ENCODE peak calls at places on chromosomes 6 and 20, in eight cellular contexts. K is non-pigmented ciliary epithelial cell, M is anterior cingulate cortex, P is Right ventricle myocardium superior, V is NCI-H1105, L is DMS153, O is DND-41, F is mesendoderm. X is an unnamed sample.

GRCh38 chr6:103784117-103784516 is 1075.6 kb downstream of the HACE1 start:
- DNase-seq in K (no peak), M (no peak), P (no peak), V (no peak), L (no peak), O (no peak), F (peak; percentile 75), X (no peak)

GRCh38 chr6:160005861-160006540 is 37.1 kb downstream of the IGF2R start:
- DNase-seq in K (no peak), M (no peak), P (peak; percentile 73), V (no peak), L (no peak), O (no peak), F (no peak), X (no peak)

GRCh38 chr6:40347571-40348011 is 239.6 kb downstream of the LRFN2 start:
- DNase-seq in K (no peak), M (no peak), P (no peak), V (no peak), L (no peak), O (peak; percentile 5), F (peak; percentile 53), X (no peak)

GRCh38 chr6:14132244-14133220 is 15.0 kb downstream of the CD83 start:
- DNase-seq in K (no peak), M (no peak), P (no peak), V (no peak), L (no peak), O (no peak), F (no peak), X (no peak)

GRCh38 chr20:8139899-8140298 is 7.8 kb downstream of the PLCB1 start:
- DNase-seq in K (no peak), M (no peak), P (no peak), V (no peak), L (no peak), O (no peak), F (peak; percentile 75), X (no peak)

GRCh38 chr6:47134476-47135189 is 92.5 kb upstream of the ADGRF1 start:
- DNase-seq in K (peak; percentile 92), M (no peak), P (no peak), V (peak; percentile 24), L (peak; percentile 92), O (no peak), F (peak; percentile 95), X (no peak)

GRCh38 chr6:4603291-4603690 is 172.9 kb upstream of the CDYL start:
- DNase-seq in K (peak; percentile 75), M (no peak), P (peak; percentile 54), V (no peak), L (no peak), O (no peak), F (no peak), X (no peak)

GRCh38 chr6:124372076-124372475 is 568.4 kb downstream of the NKAIN2 start:
- DNase-seq in K (no peak), M (no peak), P (no peak), V (no peak), L (no peak), O (no peak), F (no peak), X (no peak)

GRCh38 chr6:80976336-80976735 is 776.1 kb downstream of the TENT5A start:
- DNase-seq in K (no peak), M (no peak), P (no peak), V (no peak), L (no peak), O (no peak), F (no peak), X (no peak)

GRCh38 chr20:7106910-7107309 is 339.4 kb downstream of the BMP2 start:
- DNase-seq in K (no peak), M (no peak), P (no peak), V (no peak), L (no peak), O (no peak), F (no peak), X (no peak)

GRCh38 chr6:32858194-32858593 is 4.2 kb downstream of the PSMB9 start:
- DNase-seq in K (no peak), M (no peak), P (no peak), V (no peak), L (no peak), O (no peak), F (no peak), X (no peak)

GRCh38 chr6:90907931-90908655 is 321.2 kb upstream of the MAP3K7 start:
- DNase-seq in K (no peak), M (no peak), P (no peak), V (no peak), L (no peak), O (no peak), F (no peak), X (no peak)

GRCh38 chr20:32871622-32872160 is 13.0 kb downstream of the EFCAB8 start:
- DNase-seq in K (no peak), M (no peak), P (no peak), V (no peak), L (no peak), O (no peak), F (no peak), X (no peak)

GRCh38 chr6:41155132-41155805 is 1.1 kb upstream of the TREML1 start:
- DNase-seq in K (no peak), M (no peak), P (no peak), V (no peak), L (no peak), O (no peak), F (no peak), X (no peak)

GRCh38 chr6:24394777-24395437 is 7.8 kb upstream of the MRS2 start:
- DNase-seq in K (peak; percentile 79), M (no peak), P (no peak), V (no peak), L (no peak), O (no peak), F (no peak), X (no peak)

GRCh38 chr6:37134622-37135191 is 35.2 kb upstream of the PIM1 start:
- DNase-seq in K (peak; percentile 94), M (no peak), P (peak; percentile 52), V (no peak), L (no peak), O (no peak), F (peak; percentile 71), X (no peak)

GRCh38 chr20:50536333-50536732 is 26.1 kb downstream of the PTPN1 start:
- DNase-seq in K (no peak), M (no peak), P (no peak), V (no peak), L (no peak), O (no peak), F (no peak), X (no peak)

GRCh38 chr6:133610271-133610840 is 278.6 kb upstream of the TCF21 start:
- DNase-seq in K (no peak), M (no peak), P (no peak), V (no peak), L (no peak), O (no peak), F (no peak), X (no peak)

X was measured in amygdala.